ENCODE peak calls at places on chromosome 4, in five cellular contexts. P is uterus, O is H9, L is midbrain, Z is HEK293T. N is an unnamed sample.

GRCh38 chr4:88062843-88063242 is 55.4 kb downstream of the PKD2 start:
- DNase-seq in P (no peak), O (no peak), L (no peak), Z (no peak), N (no peak)

GRCh38 chr4:78545275-78546246 is 6.0 kb upstream of the ANXA3 start:
- DNase-seq in P (no peak), O (no peak), L (no peak), Z (no peak), N (no peak)

GRCh38 chr4:173018446-173018845 is 150.2 kb upstream of the GALNT7 start:
- DNase-seq in P (no peak), O (no peak), L (no peak), Z (no peak), N (no peak)

GRCh38 chr4:141177171-141177570 is 43.5 kb upstream of the ZNF330 start:
- DNase-seq in P (no peak), O (no peak), L (no peak), Z (no peak), N (no peak)

GRCh38 chr4:33739886-33740285 is 2504.4 kb downstream of the ARAP2 start:
- DNase-seq in P (no peak), O (no peak), L (no peak), Z (no peak), N (no peak)

GRCh38 chr4:37279894-37280592 is 35.5 kb downstream of the NWD2 start:
- DNase-seq in P (no peak), O (no peak), L (no peak), Z (no peak), N (no peak)

GRCh38 chr4:26372076-26372475 is 51.3 kb downstream of the RBPJ start:
- DNase-seq in P (no peak), O (no peak), L (no peak), Z (no peak), N (no peak)

GRCh38 chr4:88091378-88091777 is 67.1 kb downstream of the ABCG2 start:
- DNase-seq in P (no peak), O (no peak), L (no peak), Z (no peak), N (no peak)

GRCh38 chr4:155544547-155544946 is 122.1 kb upstream of the GUCY1A1 start:
- DNase-seq in P (no peak), O (no peak), L (peak), Z (no peak), N (no peak)

GRCh38 chr4:8319061-8319460 is 49.5 kb downstream of the HTRA3 start:
- DNase-seq in P (no peak), O (no peak), L (no peak), Z (no peak), N (no peak)

GRCh38 chr4:126698224-126698623 is 934.5 kb upstream of the INTU start:
- DNase-seq in P (no peak), O (no peak), L (no peak), Z (no peak), N (no peak)

GRCh38 chr4:17038510-17039176 is 140.2 kb upstream of the LDB2 start:
- DNase-seq in P (no peak), O (no peak), L (no peak), Z (no peak), N (peak)

N was measured in neural progenitor cell.